ENCODE peak calls at places on chromosomes 7 and 10, in six cellular contexts. B is transverse colon, Q is HepG2, W is SK-N-SH, J is K562, A is spleen. T is an unnamed sample.

GRCh38 chr7:41656357-41656756 is 46.5 kb downstream of the INHBA start:
- DNase-seq in B (no peak), Q (no peak), W (peak), J (no peak), A (no peak), T (peak)

GRCh38 chr10:34184901-34185386 is 630.2 kb downstream of the PARD3 start:
- DNase-seq in B (no peak), Q (peak), W (no peak), J (no peak), A (no peak), T (no peak)

GRCh38 chr10:75399461-75400162 is 2.0 kb downstream of the ZNF503 start:
- DNase-seq in B (peak), Q (peak), W (peak), J (peak), A (peak), T (no peak)

GRCh38 chr7:7321681-7322080 is 139.3 kb downstream of the C1GALT1 start:
- DNase-seq in B (peak), Q (peak), W (no peak), J (no peak), A (peak), T (no peak)

GRCh38 chr10:34759837-34760215 is 55.3 kb downstream of the PARD3 start:
- DNase-seq in B (no peak), Q (no peak), W (no peak), J (no peak), A (no peak), T (no peak)

GRCh38 chr10:28754930-28755718 is 77.8 kb downstream of the BAMBI start:
- DNase-seq in B (no peak), Q (no peak), W (no peak), J (no peak), A (no peak), T (no peak)

GRCh38 chr10:130401860-130402765 is 265.9 kb downstream of the GLRX3 start:
- DNase-seq in B (no peak), Q (no peak), W (no peak), J (no peak), A (no peak), T (no peak)

GRCh38 chr7:10560497-10560896 is 413.2 kb upstream of the PHF14 start:
- DNase-seq in B (no peak), Q (no peak), W (no peak), J (no peak), A (no peak), T (no peak)

GRCh38 chr10:109429956-109430760 is 493.2 kb downstream of the XPNPEP1 start:
- DNase-seq in B (no peak), Q (no peak), W (no peak), J (no peak), A (no peak), T (no peak)

GRCh38 chr10:24469993-24470392 is 253.7 kb downstream of the ARHGAP21 start:
- DNase-seq in B (peak), Q (no peak), W (no peak), J (no peak), A (no peak), T (no peak)

GRCh38 chr10:96416643-96417042 is 57.8 kb upstream of the OPALIN start:
- DNase-seq in B (peak), Q (peak), W (no peak), J (no peak), A (no peak), T (no peak)

GRCh38 chr7:128192497-128193142 is 48.5 kb upstream of the LEP start:
- DNase-seq in B (no peak), Q (no peak), W (no peak), J (no peak), A (no peak), T (no peak)

GRCh38 chr7:2632717-2633537 is 1.1 kb downstream of the TTYH3 start:
- DNase-seq in B (peak), Q (no peak), W (peak), J (no peak), A (peak), T (no peak)

GRCh38 chr7:155506854-155507337 is 39.5 kb downstream of the CNPY1 start:
- DNase-seq in B (no peak), Q (no peak), W (no peak), J (no peak), A (peak), T (no peak)

GRCh38 chr10:61828034-61828433 is 73.5 kb upstream of the ARID5B start:
- DNase-seq in B (no peak), Q (no peak), W (no peak), J (no peak), A (no peak), T (no peak)

GRCh38 chr10:61830846-61831273 is 70.6 kb upstream of the ARID5B start:
- DNase-seq in B (no peak), Q (peak), W (no peak), J (peak), A (no peak), T (no peak)

GRCh38 chr10:61825617-61826016 is 75.9 kb upstream of the ARID5B start:
- DNase-seq in B (no peak), Q (no peak), W (no peak), J (no peak), A (no peak), T (no peak)

GRCh38 chr10:61830072-61830845 is 71.2 kb upstream of the ARID5B start:
- DNase-seq in B (no peak), Q (no peak), W (no peak), J (no peak), A (no peak), T (no peak)

DNA sequence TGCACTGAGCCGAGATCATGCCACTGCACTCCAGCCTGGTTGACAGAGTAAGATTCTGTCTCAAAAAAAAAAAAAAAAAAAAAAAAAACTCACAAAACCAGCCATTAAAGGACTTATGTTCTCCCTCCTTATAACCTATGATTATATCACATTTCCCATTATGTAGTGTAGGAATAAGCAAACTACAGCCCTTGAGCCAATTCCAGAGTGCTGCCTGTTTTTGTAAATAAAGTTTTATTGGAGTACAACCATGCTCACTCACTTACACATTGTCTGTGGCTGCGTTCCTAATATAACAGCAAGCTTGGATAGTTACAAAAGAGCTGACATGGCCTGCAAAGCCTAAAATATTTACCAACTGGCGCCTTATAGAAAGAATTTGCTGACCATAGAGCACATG is 72.7 kb upstream of the ARID5B start:
- DNase-seq in B (no peak), Q (no peak), W (no peak), J (no peak), A (no peak), T (no peak)
- TF ChIP-seq POLR2AphosphoS5 in B (no peak), Q (no peak), W (no peak), J (no peak), A (no peak), T (no peak)

DNA sequence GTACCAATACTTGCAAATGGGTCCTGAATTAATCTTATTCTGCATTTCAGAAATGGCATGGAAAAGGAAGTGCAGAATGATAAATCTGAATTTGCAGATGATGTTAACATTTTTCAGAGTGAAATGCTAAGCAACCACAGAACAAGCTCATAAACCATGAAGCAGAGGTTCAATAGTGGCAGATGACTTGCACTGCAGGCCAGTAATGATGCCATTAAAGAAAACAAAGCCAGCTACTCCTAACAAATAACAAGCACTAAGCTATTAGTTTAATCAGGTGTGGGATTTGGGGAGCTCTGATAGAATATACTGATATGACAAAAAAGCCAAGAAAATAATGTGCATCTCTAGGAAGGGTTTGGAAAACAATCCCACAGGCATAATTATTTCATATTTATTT is 85.4 kb downstream of the FAM13C start:
- DNase-seq in B (no peak), Q (no peak), W (no peak), J (no peak), A (no peak), T (no peak)
- TF ChIP-seq POLR2AphosphoS5 in B (no peak), Q (no peak), W (no peak), J (no peak), A (no peak), T (no peak)

GRCh38 chr7:135362871-135363270 is 129.2 kb downstream of the STRA8 start:
- DNase-seq in B (no peak), Q (no peak), W (no peak), J (peak), A (no peak), T (no peak)

GRCh38 chr7:135359633-135360032 is 126.0 kb downstream of the STRA8 start:
- DNase-seq in B (no peak), Q (no peak), W (no peak), J (no peak), A (no peak), T (no peak)

GRCh38 chr7:135367114-135367513 is 133.5 kb downstream of the STRA8 start:
- DNase-seq in B (no peak), Q (peak), W (no peak), J (no peak), A (no peak), T (no peak)

GRCh38 chr7:135361788-135362187 is 128.2 kb downstream of the STRA8 start:
- DNase-seq in B (no peak), Q (no peak), W (peak), J (no peak), A (no peak), T (no peak)
- TF ChIP-seq POLR2AphosphoS5 in B (no peak), Q (no peak), W (no peak), J (no peak), A (no peak), T (no peak)

DNA sequence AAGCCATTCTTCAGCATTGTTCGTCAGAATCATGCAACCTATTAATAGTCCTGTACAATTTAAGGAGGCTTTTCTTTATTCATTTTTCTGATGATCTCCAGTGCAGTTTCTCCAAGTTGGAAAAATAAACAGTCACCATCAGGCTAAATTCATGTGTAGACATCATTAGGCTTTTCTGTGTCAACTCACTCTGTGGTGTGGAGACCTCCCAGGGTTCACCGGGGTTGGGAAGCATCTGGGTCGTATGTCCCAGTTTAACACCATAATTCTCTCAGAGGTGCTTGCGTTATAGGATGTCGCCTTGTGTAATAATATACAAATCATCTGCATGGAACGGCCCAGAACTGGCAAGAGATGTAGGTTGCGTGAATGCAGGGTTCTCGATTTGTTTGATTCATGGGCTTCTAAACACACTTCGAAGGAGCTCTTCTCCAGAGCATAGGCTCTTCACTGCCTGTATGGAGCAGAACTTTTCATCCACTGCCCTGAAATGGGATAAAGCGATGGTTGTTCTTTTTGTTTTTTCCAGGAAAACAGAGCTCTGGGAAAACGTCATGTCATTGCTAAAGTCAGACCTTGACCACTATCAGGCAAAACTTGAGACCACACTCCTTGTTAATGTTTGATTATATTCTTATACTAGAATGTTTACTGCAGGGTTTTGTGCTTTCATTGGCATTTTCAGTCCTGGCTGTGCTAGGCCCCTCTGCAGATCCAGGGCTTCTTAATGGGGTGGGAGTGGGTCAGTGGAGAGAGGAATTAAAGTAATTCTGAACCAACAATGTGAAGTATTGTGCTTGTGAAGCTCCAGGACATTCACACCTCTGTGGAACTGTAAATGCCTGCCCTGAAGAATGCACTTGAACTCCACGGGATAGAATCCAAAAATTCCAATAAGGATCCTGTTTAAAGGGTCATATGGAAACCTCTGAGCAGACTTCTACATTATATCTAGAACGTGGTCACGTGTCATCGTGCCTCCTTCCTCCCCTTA is 172.8 kb downstream of the TRIL start:
- DNase-seq in B (no peak), Q (no peak), W (no peak), J (no peak), A (no peak), T (no peak)
- TF ChIP-seq POLR2AphosphoS5 in B (no peak), Q (no peak), W (no peak), J (no peak), A (no peak), T (no peak)